ENCODE peak calls at places on chromosomes 6 and 20, in seven cellular contexts. P, E, J, R, F, Y and O are unnamed samples.
A peak's percentile ranks its signal among the peaks of the same experiment; 100 is the strongest.

GRCh38 chr6:25312703-25313102 is 33.5 kb downstream of the CARMIL1 start:
- DNase-seq in P (no peak), J (no peak), Y (no peak), E (no peak), F (peak; percentile 42), R (no peak), O (no peak)

GRCh38 chr6:161161121-161161520 is 112.7 kb downstream of the AGPAT4 start:
- DNase-seq in R (no peak), P (no peak), E (no peak), Y (no peak), F (no peak), J (no peak), O (no peak)

GRCh38 chr6:118668761-118669411 is 17.5 kb upstream of the CEP85L start:
- DNase-seq in F (no peak), E (no peak), Y (no peak), P (peak; percentile 20), J (no peak), R (no peak), O (no peak)

GRCh38 chr20:39775110-39775509 is 813.0 kb downstream of the DHX35 start:
- DNase-seq in J (no peak), P (no peak), Y (peak; percentile 41), R (no peak), F (no peak), E (peak; percentile 66), O (peak; percentile 76)

GRCh38 chr6:36955136-36955535 is 598 bp downstream of the PI16 start:
- DNase-seq in E (no peak), R (no peak), F (no peak), J (no peak), P (no peak), Y (no peak), O (no peak)

GRCh38 chr20:35833271-35833670 is 61.5 kb downstream of the PHF20 start:
- DNase-seq in Y (no peak), P (no peak), R (no peak), F (no peak), J (no peak), E (no peak), O (no peak)

GRCh38 chr6:31161216-31162126 is 3.1 kb downstream of the TCF19 start:
- DNase-seq in J (no peak), E (no peak), Y (no peak), F (no peak), P (no peak), R (no peak), O (no peak)

GRCh38 chr20:45833030-45833882 is at the start of gene SNX21:
- DNase-seq in P (no peak), F (no peak), R (peak; percentile 89), Y (peak; percentile 79), E (peak; percentile 80), J (peak; percentile 89), O (peak; percentile 89)

GRCh38 chr6:90078513-90079289 is 184.4 kb downstream of the GJA10 start:
- DNase-seq in J (no peak), R (no peak), E (no peak), Y (no peak), F (no peak), P (peak; percentile 28), O (no peak)

GRCh38 chr20:44646641-44647274 is 4.7 kb downstream of the ADA start:
- DNase-seq in E (no peak), F (no peak), J (no peak), P (no peak), Y (no peak), R (no peak), O (no peak)

GRCh38 chr6:17905611-17906592 is 81.5 kb downstream of the KIF13A start:
- DNase-seq in Y (no peak), F (no peak), E (no peak), J (no peak), R (no peak), P (no peak), O (no peak)

GRCh38 chr6:168533428-168533827 is 92.4 kb downstream of the SMOC2 start:
- DNase-seq in P (no peak), E (peak; percentile 69), Y (peak; percentile 69), R (no peak), J (peak; percentile 69), F (no peak), O (no peak)

GRCh38 chr20:47317127-47317895 is 39.2 kb downstream of the ZMYND8 start:
- DNase-seq in E (peak; percentile 63), P (peak; percentile 89), Y (peak; percentile 74), F (peak; percentile 94), R (peak; percentile 85), J (peak; percentile 78), O (peak; percentile 80)
- H3K4me1 ChIP-seq in E (peaks cover 69% of the 10 kb centered on the region), P (peaks cover 60% of the 10 kb centered on the region), Y (peaks cover 100% of the 10 kb centered on the region), F (peaks cover 69% of the 10 kb centered on the region), R (peaks cover 37% of the 10 kb centered on the region), J (peaks cover 40% of the 10 kb centered on the region), O (peaks cover 94% of the 10 kb centered on the region)

GRCh38 chr20:4519530-4519929 is 202.2 kb upstream of the PRND start:
- DNase-seq in R (peak; percentile 77), E (no peak), P (peak; percentile 17), F (no peak), Y (peak; percentile 41), J (no peak), O (no peak)
- TF ChIP-seq CTCF in R (peak; percentile 89), E (peak; percentile 17), P (peak; percentile 54), F (peak; percentile 63), Y (peak; percentile 9), J (no peak), O (peak; percentile 32)

GRCh38 chr6:38063973-38064372 is 244.4 kb downstream of the ZFAND3 start:
- DNase-seq in J (no peak), E (no peak), F (no peak), R (no peak), Y (no peak), P (no peak), O (no peak)

GRCh38 chr6:38067263-38067980 is 247.9 kb downstream of the ZFAND3 start:
- DNase-seq in R (no peak), Y (no peak), P (no peak), J (no peak), E (no peak), F (no peak), O (no peak)

GRCh38 chr6:38065734-38066133 is 246.2 kb downstream of the ZFAND3 start:
- DNase-seq in J (no peak), E (no peak), R (no peak), Y (no peak), F (no peak), P (no peak), O (no peak)

GRCh38 chr6:38064431-38064830 is 244.9 kb downstream of the ZFAND3 start:
- DNase-seq in F (no peak), R (no peak), J (no peak), P (no peak), E (no peak), Y (no peak), O (no peak)

DNA sequence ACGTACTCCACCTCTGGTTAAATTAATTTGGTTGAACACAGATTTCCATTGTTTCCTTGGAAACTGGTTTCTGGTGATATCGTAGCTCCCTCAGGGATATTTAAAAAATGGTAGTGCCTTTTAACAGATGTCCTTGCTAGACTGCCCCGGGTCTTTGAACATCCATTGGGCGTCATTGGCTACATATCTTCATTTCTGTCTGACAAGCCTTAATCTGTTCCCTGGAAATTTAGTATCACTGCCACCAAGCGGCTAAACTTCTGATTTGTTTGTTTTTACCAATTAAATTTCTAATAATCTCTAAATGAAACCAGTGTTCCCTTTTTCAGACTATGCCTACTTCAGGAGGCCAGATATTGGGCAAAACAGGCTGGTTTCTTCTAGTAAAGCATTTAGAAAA is 249.3 kb downstream of the ZFAND3 start:
- DNase-seq in E (no peak), J (no peak), Y (no peak), P (no peak), R (no peak), F (no peak), O (no peak)
- H3K27me3 ChIP-seq in E (no peaks in the 10 kb centered on the region), J (no peaks in the 10 kb centered on the region), Y (no peaks in the 10 kb centered on the region), P (no peaks in the 10 kb centered on the region), R (no peaks in the 10 kb centered on the region), F (no peaks in the 10 kb centered on the region), O (no peaks in the 10 kb centered on the region)

DNA sequence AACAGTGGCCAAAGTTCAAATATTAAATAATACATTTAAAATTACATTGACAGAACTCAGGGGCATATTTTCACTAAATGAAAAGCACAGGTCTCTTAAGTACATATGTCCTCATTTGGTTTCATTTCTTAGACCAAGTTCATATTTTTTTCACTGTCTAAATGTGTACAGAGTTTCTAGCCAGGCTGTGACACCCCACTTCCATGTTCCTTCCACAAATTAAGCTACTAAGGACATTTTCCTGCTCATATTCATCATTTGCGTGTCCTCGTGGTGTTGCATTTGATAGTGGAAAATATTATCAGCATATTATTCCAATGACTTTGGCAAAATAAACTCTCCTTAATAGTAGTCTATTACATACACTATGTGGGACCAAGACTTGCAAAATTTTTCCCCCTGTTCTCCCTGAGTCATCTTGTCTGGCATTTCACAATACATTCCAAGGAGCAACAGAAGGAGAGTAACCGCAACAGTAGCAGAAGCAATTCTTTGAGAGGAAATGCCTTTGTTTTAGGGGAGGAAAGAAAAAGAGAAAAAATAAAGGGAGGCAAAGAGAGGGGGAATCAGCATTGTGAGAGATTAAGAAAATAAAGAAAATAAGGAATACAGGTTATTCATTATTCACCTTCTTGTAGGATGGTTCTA is 599.2 kb downstream of the COL12A1 start:
- DNase-seq in Y (no peak), J (no peak), E (no peak), P (no peak), R (no peak), F (no peak), O (no peak)
- H3K4me1 ChIP-seq in Y (no peaks in the 10 kb centered on the region), J (peaks cover 6% of the 10 kb centered on the region), E (no peaks in the 10 kb centered on the region), P (no peaks in the 10 kb centered on the region), R (no peaks in the 10 kb centered on the region), F (peaks cover 10% of the 10 kb centered on the region), O (no peaks in the 10 kb centered on the region)

GRCh38 chr6:108454356-108454755 is 106.4 kb upstream of the FOXO3 start:
- DNase-seq in P (no peak), F (no peak), Y (no peak), E (no peak), J (no peak), R (no peak), O (no peak)

GRCh38 chr6:108455688-108456087 is 105.0 kb upstream of the FOXO3 start:
- DNase-seq in P (no peak), J (no peak), R (no peak), F (no peak), E (no peak), Y (no peak), O (no peak)

GRCh38 chr6:108448481-108448880 is 112.2 kb upstream of the FOXO3 start:
- DNase-seq in F (no peak), Y (no peak), E (no peak), P (no peak), R (no peak), J (no peak), O (no peak)

GRCh38 chr6:108452725-108453195 is 108.0 kb upstream of the FOXO3 start:
- DNase-seq in J (peak; percentile 18), E (no peak), P (no peak), F (no peak), Y (no peak), R (peak; percentile 31), O (no peak)

DNA sequence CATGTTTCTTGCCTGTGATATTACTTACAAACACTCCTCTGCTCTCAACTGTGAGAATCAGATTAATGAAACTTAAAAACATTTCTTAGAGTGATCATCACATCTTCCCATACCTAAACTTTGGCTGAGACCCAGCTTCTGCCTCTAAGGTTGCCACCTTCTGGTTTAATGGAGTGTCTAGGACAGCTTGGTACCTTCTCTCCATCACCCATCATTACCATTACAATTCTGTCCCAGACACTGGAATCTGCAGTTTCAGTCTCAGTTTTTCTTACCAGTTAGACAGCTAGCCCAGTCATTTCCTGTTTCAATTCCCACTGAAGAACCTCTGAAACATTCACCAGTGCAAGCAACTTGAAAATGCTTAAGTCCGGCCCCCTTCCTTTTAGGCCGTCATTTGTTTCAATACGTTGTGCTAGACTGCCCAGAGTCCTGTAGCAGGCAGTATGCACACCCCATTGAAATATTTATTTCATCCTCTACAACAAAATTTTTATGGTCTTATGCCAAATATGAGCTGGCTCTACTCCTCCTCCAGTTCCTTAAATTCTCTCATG is 107.0 kb upstream of the FOXO3 start:
- DNase-seq in R (no peak), F (no peak), E (no peak), Y (no peak), J (no peak), P (no peak), O (no peak)
- TF ChIP-seq CTCF in R (no peak), F (no peak), E (no peak), Y (no peak), J (no peak), P (no peak), O (no peak)